ENCODE peak calls at places on chromosomes 13 and 19, in five cellular contexts. M is PC-3, P is neural progenitor cell, G is SK-N-SH, Q is GM23248. L is an unnamed sample. For H3F3A, the result is how much of the 10 kb centered on the place peaks cover.

GRCh38 chr13:80338781-80339577 is 1.9 kb downstream of the SPRY2 start:
- DNase-seq in G (peak), P (peak), Q (peak), M (peak), L (no peak)

GRCh38 chr13:80086304-80086721 is 254.6 kb downstream of the SPRY2 start:
- DNase-seq in G (no peak), M (peak), Q (peak), P (no peak), L (no peak)

GRCh38 chr19:5624154-5624663 is 1.3 kb downstream of the SAFB start:
- DNase-seq in Q (peak), G (peak), P (peak), M (peak), L (peak)

GRCh38 chr19:52206481-52206880 is 16.6 kb downstream of the PPP2R1A start:
- DNase-seq in P (no peak), Q (no peak), M (no peak), G (no peak), L (no peak)

GRCh38 chr13:19181621-19182485 is at the start of gene TUBA3C:
- DNase-seq in G (peak), P (no peak), M (no peak), Q (no peak), L (no peak)

GRCh38 chr19:5156231-5156986 is 184.2 kb downstream of the PTPRS start:
- DNase-seq in M (no peak), Q (peak), P (no peak), G (peak), L (no peak)

GRCh38 chr19:58009666-58010301 is 7.2 kb upstream of the ZNF606 start:
- DNase-seq in P (peak), G (no peak), Q (peak), M (peak), L (no peak)

GRCh38 chr13:91586609-91587008 is 188.2 kb downstream of the GPC5 start:
- DNase-seq in G (no peak), M (no peak), Q (no peak), P (no peak), L (no peak)

GRCh38 chr19:23071087-23071511 is 45.7 kb upstream of the ZNF730 start:
- DNase-seq in Q (peak), M (no peak), G (peak), P (no peak), L (no peak)

GRCh38 chr13:45362939-45363338 is 22.0 kb upstream of the TPT1 start:
- DNase-seq in M (no peak), G (no peak), Q (no peak), P (peak), L (no peak)

DNA sequence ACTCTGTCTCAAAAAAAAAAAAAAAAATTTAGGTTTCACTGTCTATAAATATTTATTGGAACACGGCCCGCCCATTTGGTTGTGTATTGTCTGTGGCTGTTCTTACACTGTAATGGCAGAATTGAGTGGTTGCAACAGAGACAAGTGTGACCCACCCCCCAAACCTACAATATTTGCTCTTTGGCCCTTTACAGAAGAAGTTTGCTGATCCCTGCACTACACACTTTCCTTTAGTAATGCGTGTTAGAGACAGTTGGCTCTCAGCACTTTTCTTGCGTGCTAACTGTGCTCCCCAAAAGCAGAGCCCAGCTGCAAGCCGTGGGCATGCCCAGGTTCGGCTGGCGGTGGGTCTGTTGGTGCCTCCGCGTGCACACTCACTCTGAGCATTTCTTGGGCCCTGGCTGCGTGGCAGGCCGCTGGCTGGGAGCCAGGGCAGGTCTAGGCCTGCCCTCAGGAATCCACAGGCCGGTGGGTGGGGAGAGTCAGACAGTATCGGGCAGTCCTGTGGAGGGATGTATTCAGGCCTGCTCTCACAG is 72.6 kb downstream of the SIPA1L3 start:
- DNase-seq in G (peak), M (no peak), Q (no peak), P (no peak), L (no peak)
- H3F3A ChIP-seq in G (under half), M (under half), Q (under half), P (under half), L (under half)

GRCh38 chr19:48630289-48631036 is 6.7 kb downstream of the DBP start:
- DNase-seq in G (no peak), Q (peak), M (no peak), P (peak), L (no peak)

GRCh38 chr19:48627865-48628314 is 8.6 kb downstream of the SPHK2 start:
- DNase-seq in Q (no peak), P (no peak), G (no peak), M (no peak), L (no peak)

GRCh38 chr19:48628486-48629296 is 8.5 kb downstream of the DBP start:
- DNase-seq in G (no peak), M (no peak), Q (no peak), P (no peak), L (no peak)

GRCh38 chr19:48629599-48630288 is 7.4 kb downstream of the DBP start:
- DNase-seq in P (peak), M (no peak), Q (peak), G (peak), L (no peak)

GRCh38 chr19:48629297-48629598 is 7.9 kb downstream of the DBP start:
- DNase-seq in G (no peak), M (no peak), Q (no peak), P (no peak), L (no peak)
- H3F3A ChIP-seq in G (under half), M (under half), Q (under half), P (under half), L (under half)

GRCh38 chr19:48624791-48625723 is 5.8 kb downstream of the SPHK2 start:
- DNase-seq in P (peak), Q (no peak), G (no peak), M (no peak), L (no peak)

GRCh38 chr19:48625891-48626327 is 6.6 kb downstream of the SPHK2 start:
- DNase-seq in Q (no peak), P (no peak), G (no peak), M (no peak), L (no peak)

GRCh38 chr19:48619692-48620565 is 623 bp downstream of the SPHK2 start:
- DNase-seq in G (no peak), P (no peak), M (no peak), Q (peak), L (no peak)

GRCh38 chr19:48624067-48624594 is 4.8 kb downstream of the SPHK2 start:
- DNase-seq in P (peak), G (peak), Q (peak), M (no peak), L (peak)

DNA sequence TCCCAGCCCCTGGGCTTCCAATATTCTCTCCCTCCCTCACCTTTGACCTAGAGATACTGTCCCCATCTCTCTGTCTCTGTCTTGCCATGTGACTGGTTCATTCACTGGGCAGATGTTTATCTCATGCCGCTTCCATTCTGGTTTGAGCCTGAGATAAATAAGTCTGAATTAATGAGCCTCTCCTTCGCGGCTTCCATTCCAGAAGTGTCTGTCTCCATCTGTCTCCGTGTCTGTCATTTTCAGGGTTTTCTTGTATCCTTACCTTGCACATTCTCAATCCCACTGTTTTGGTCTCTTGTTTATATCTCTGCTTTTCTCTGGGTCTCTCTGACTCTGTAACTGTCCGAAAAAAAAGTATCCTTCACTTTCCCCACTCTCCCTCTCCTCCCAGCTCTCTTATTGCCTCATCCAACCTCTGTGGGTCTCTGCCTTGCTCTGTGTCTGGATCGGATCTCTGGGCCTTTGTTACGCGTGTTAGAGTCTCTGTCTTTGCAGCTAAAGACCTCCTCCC is 4.3 kb downstream of the SPHK2 start:
- DNase-seq in G (peak), M (no peak), P (peak), Q (no peak), L (no peak)
- H3F3A ChIP-seq in G (under half), M (under half), P (under half), Q (under half), L (under half)

DNA sequence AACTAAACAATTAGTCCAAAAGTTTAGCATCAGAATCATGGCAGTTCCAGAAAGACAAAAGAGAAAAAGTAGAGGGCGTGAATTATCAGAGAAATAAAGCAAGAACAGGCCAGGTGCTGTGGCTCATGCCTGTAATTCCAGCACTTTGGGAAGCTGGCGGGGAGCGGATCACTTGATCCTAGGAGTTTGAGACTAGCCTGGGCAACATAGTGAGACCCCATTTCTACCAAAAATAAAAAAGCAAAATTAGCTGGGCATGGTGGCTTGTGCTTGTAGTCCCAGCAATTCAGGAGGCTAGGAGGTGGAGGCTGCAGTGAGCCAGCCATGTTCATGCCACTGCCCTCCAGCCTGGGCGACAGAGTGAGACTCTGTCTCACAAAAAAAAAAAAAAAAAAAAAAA is 18.4 kb downstream of the ARL11 start:
- DNase-seq in G (no peak), Q (no peak), P (no peak), M (no peak), L (no peak)
- H3F3A ChIP-seq in G (under half), Q (under half), P (under half), M (under half), L (under half)

DNA sequence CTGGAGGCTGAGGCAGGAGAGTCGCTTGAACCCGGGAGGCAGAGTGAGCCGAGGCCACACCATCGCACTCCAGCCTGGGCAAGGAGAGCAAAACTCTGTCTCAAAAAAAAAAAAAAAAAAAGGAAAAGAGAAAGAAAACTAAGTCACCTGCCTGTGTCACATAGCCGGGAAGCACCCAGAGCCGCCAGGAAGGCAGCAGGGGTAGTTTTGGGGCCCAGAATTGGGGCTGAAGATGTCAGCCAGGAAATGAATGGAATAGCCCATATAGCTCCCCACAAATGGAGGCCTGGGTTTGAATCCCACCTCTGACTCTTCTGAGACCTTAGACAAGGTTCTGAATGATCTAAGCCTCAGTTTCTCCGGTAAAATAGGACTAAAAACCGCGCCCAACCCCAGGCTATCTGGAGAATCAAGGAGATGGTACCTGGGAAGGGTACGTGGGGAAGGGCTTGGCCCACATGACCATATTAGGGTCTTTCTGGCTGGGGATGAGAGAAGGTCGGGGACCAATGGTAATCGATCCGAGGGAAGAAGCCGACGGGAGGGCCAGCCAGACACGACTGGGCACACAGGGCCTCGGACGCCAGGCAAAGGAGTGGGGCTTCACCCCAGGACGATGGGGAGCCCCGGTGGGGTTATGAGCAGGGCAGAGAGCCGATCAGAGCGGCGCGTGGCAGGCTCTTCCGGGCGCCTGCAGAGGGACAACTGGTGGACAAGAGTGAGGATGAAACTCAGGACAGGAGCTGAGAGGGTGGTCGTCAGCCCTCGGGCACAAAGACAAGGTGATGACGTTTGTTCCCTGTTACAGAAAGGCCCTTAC is 14.4 kb downstream of the CCDC124 start:
- DNase-seq in Q (no peak), M (no peak), G (no peak), P (no peak), L (peak)
- H3F3A ChIP-seq in Q (under half), M (under half), G (under half), P (half or more), L (under half)

GRCh38 chr19:50333235-50333736 is 4.1 kb upstream of the KCNC3 start:
- DNase-seq in G (peak), M (peak), Q (peak), P (peak), L (peak)
- H3F3A ChIP-seq in G (under half), M (under half), Q (under half), P (under half), L (under half)

GRCh38 chr13:101773062-101773461 is 320.6 kb downstream of the ITGBL1 start:
- DNase-seq in M (no peak), Q (peak), P (no peak), G (peak), L (no peak)
- H3F3A ChIP-seq in M (under half), Q (under half), P (under half), G (under half), L (under half)

DNA sequence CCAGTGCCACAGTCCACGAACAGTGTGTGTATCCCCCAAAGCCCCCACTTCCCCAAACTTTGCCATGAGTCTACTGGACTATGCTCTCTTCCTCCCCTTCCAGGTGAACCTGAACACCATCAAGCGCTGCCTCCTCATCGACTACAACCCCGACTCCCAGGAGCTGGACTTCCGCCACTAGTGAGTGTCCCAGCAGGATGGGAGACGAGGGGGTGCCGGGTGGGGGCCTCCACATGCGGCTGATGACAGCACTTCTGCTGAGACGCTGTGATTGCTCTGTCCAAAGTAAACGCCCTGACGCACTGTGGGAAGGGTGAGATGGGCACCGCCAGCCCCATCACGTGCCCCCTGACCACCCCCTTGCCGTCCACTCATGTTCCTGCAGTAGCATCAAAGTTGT is 2.0 kb upstream of the P2RY11 start:
- DNase-seq in P (no peak), M (no peak), Q (no peak), G (no peak), L (no peak)
- H3F3A ChIP-seq in P (under half), M (under half), Q (under half), G (under half), L (under half)

L was measured in MM.1S.